ENCODE peak calls at places on chromosomes 1 and 21, in four cellular contexts. T, D, U and O are unnamed samples.

GRCh38 chr1:156319664-156320063 is 18.4 kb downstream of the CCT3 start:
- DNase-seq in U (peak; percentile 26), D (no peak), T (no peak), O (peak; percentile 43)

GRCh38 chr1:45522324-45523104 is 830 bp upstream of the PRDX1 start:
- DNase-seq in D (no peak), T (no peak), U (peak; percentile 31), O (no peak)

GRCh38 chr1:203842559-203842876 is 18.9 kb upstream of the SNRPE start:
- DNase-seq in D (no peak), U (no peak), T (no peak), O (no peak)

GRCh38 chr1:233673947-233674431 is 60.1 kb downstream of the KCNK1 start:
- DNase-seq in D (no peak), U (no peak), T (no peak), O (no peak)

GRCh38 chr1:207857447-207857846 is 53.5 kb downstream of the CD34 start:
- DNase-seq in T (no peak), U (no peak), D (no peak), O (no peak)

GRCh38 chr1:3501856-3502665 is 47.6 kb downstream of the ARHGEF16 start:
- DNase-seq in D (no peak), U (peak; percentile 21), T (no peak), O (peak; percentile 75)

GRCh38 chr1:180152588-180152987 is 2.1 kb upstream of the QSOX1 start:
- DNase-seq in D (no peak), U (no peak), T (no peak), O (no peak)

GRCh38 chr1:17653728-17654351 is 101.3 kb upstream of the ACTL8 start:
- DNase-seq in D (no peak), T (no peak), U (peak; percentile 39), O (peak; percentile 85)

GRCh38 chr1:154944422-154945159 is 8.1 kb upstream of the PMVK start:
- DNase-seq in T (no peak), D (no peak), U (no peak), O (no peak)

GRCh38 chr1:37481289-37482003 is 7.1 kb downstream of the ZC3H12A start:
- DNase-seq in U (no peak), D (no peak), T (no peak), O (no peak)

GRCh38 chr1:181743878-181744312 is 260.6 kb downstream of the CACNA1E start:
- DNase-seq in U (no peak), T (no peak), D (no peak), O (no peak)

GRCh38 chr1:111745670-111746613 is 6.7 kb upstream of the INKA2 start:
- DNase-seq in D (no peak), T (no peak), U (peak; percentile 46), O (no peak)

GRCh38 chr1:109768700-109769325 is 5.1 kb upstream of the EPS8L3 start:
- DNase-seq in T (no peak), D (no peak), U (no peak), O (no peak)

GRCh38 chr1:12100071-12100470 is 37.0 kb downstream of the TNFRSF8 start:
- DNase-seq in D (no peak), U (no peak), T (no peak), O (no peak)

GRCh38 chr1:30732277-30732996 is 9.1 kb upstream of the MATN1 start:
- DNase-seq in D (no peak), T (no peak), U (no peak), O (no peak)

GRCh38 chr1:76939107-76939816 is 72.0 kb downstream of the ST6GALNAC5 start:
- DNase-seq in U (no peak), T (no peak), D (no peak), O (no peak)

GRCh38 chr1:210373878-210374599 is 45.3 kb downstream of the HHAT start:
- DNase-seq in T (peak; percentile 55), U (peak; percentile 85), D (peak; percentile 13), O (peak; percentile 57)

GRCh38 chr1:224506141-224506814 is 71.7 kb upstream of the WDR26 start:
- DNase-seq in U (peak; percentile 74), D (no peak), T (no peak), O (no peak)

GRCh38 chr21:43939443-43940328 is 72.4 kb upstream of the TRAPPC10 start:
- DNase-seq in T (no peak), U (no peak), D (no peak), O (no peak)

GRCh38 chr21:45504021-45504515 is 38.2 kb downstream of the SLC19A1 start:
- DNase-seq in T (no peak), U (no peak), D (no peak), O (no peak)

GRCh38 chr1:215754112-215754511 is 187.0 kb downstream of the KCTD3 start:
- DNase-seq in T (no peak), D (no peak), U (peak; percentile 44), O (no peak)

GRCh38 chr1:67735806-67736627 is 51.0 kb downstream of the GADD45A start:
- DNase-seq in U (peak; percentile 81), D (peak; percentile 7), T (peak; percentile 55), O (peak; percentile 20)

GRCh38 chr1:97608272-97608671 is 312.6 kb downstream of the DPYD start:
- DNase-seq in D (no peak), T (no peak), U (no peak), O (no peak)

GRCh38 chr1:228075801-228076271 is 6.7 kb upstream of the ARF1 start:
- DNase-seq in T (no peak), U (no peak), D (no peak), O (no peak)

GRCh38 chr1:7659514-7659913 is 111.6 kb upstream of the VAMP3 start:
- DNase-seq in T (no peak), U (peak; percentile 4), D (no peak), O (no peak)

GRCh38 chr1:79325705-79326104 is 319.2 kb upstream of the ADGRL4 start:
- DNase-seq in T (no peak), U (no peak), D (no peak), O (no peak)

GRCh38 chr1:36323636-36324321 is at the start of gene EVA1B:
- DNase-seq in T (no peak), D (no peak), U (peak; percentile 64), O (peak; percentile 90)

GRCh38 chr1:238177351-238177750 is 286.6 kb upstream of the ZP4 start:
- DNase-seq in U (peak; percentile 81), D (no peak), T (no peak), O (no peak)

GRCh38 chr21:23963454-23963853 is 1643.8 kb downstream of the MRPL39 start:
- DNase-seq in U (peak; percentile 96), T (no peak), D (no peak), O (no peak)

GRCh38 chr1:193952778-193953374 is 766.5 kb upstream of the B3GALT2 start:
- DNase-seq in U (no peak), T (no peak), D (no peak), O (no peak)

GRCh38 chr1:208238710-208239517 is 5.3 kb downstream of the PLXNA2 start:
- DNase-seq in U (peak; percentile 61), T (no peak), D (no peak), O (peak; percentile 74)

GRCh38 chr1:59046730-59047157 is 250.2 kb upstream of the FGGY start:
- DNase-seq in U (peak; percentile 2), T (no peak), D (no peak), O (no peak)

GRCh38 chr1:6035719-6036118 is 10.0 kb upstream of the KCNAB2 start:
- DNase-seq in D (no peak), U (peak; percentile 17), T (no peak), O (no peak)

GRCh38 chr1:3455630-3456448 is 1.4 kb downstream of the ARHGEF16 start:
- DNase-seq in D (no peak), U (no peak), T (no peak), O (no peak)

GRCh38 chr1:67843746-67844145 is 10.5 kb upstream of the GNG12 start:
- DNase-seq in T (no peak), U (no peak), D (no peak), O (no peak)

GRCh38 chr1:116501041-116501869 is 69.6 kb downstream of the CD58 start:
- DNase-seq in U (no peak), T (no peak), D (no peak), O (no peak)

GRCh38 chr1:72064301-72064700 is 218.0 kb downstream of the NEGR1 start:
- DNase-seq in U (no peak), T (no peak), D (no peak), O (no peak)

GRCh38 chr1:32828341-32828740 is 10.9 kb downstream of the S100PBP start:
- DNase-seq in U (peak; percentile 9), T (no peak), D (no peak), O (peak; percentile 37)

GRCh38 chr1:91844862-91845528 is 41.0 kb downstream of the TGFBR3 start:
- DNase-seq in T (no peak), U (no peak), D (no peak), O (no peak)